ENCODE peak calls at places on chromosomes 2 and 18, in eight cellular contexts. O, B, I, E, T, Y, L and U are unnamed samples.
A peak's percentile ranks its signal among the peaks of the same experiment; 100 is the strongest.

GRCh38 chr2:104871566-104872033 is 17.7 kb downstream of the POU3F3 start:
- DNase-seq in O (no peak), B (no peak), I (no peak), E (no peak), T (no peak), Y (no peak), L (no peak), U (no peak)

GRCh38 chr18:78526923-78527775 is 452.5 kb upstream of the SALL3 start:
- DNase-seq in O (no peak), B (no peak), I (no peak), E (no peak), T (no peak), Y (no peak), L (no peak), U (no peak)

GRCh38 chr2:237488295-237488694 is 1.2 kb downstream of the MLPH start:
- DNase-seq in O (no peak), B (no peak), I (no peak), E (no peak), T (no peak), Y (peak; percentile 49), L (no peak), U (no peak)

GRCh38 chr2:212939777-212940531 is 211.5 kb downstream of the IKZF2 start:
- DNase-seq in O (no peak), B (peak; percentile 58), I (no peak), E (no peak), T (no peak), Y (peak; percentile 59), L (no peak), U (no peak)

GRCh38 chr2:146814971-146815370 is 1029.9 kb upstream of the ACVR2A start:
- DNase-seq in O (no peak), B (peak; percentile 60), I (no peak), E (no peak), T (no peak), Y (no peak), L (no peak), U (no peak)

GRCh38 chr2:114919985-114920384 is 477.5 kb downstream of the DPP10 start:
- DNase-seq in O (no peak), B (no peak), I (no peak), E (no peak), T (no peak), Y (no peak), L (no peak), U (no peak)

GRCh38 chr2:219480004-219480403 is 18.7 kb upstream of the GMPPA start:
- DNase-seq in O (no peak), B (no peak), I (no peak), E (no peak), T (no peak), Y (no peak), L (no peak), U (no peak)

GRCh38 chr18:49920731-49921130 is 107.4 kb upstream of the ACAA2 start:
- DNase-seq in O (no peak), B (peak; percentile 33), I (no peak), E (no peak), T (peak; percentile 85), Y (peak; percentile 36), L (no peak), U (no peak)

GRCh38 chr2:20071397-20072383 is 20.3 kb upstream of the LAPTM4A start:
- DNase-seq in O (no peak), B (peak; percentile 86), I (peak; percentile 97), E (peak; percentile 99), T (peak; percentile 88), Y (peak; percentile 87), L (peak; percentile 95), U (peak; percentile 85)

GRCh38 chr2:160646684-160647444 is 153.3 kb upstream of the RBMS1 start:
- DNase-seq in O (no peak), B (peak; percentile 95), I (no peak), E (no peak), T (no peak), Y (peak; percentile 73), L (no peak), U (no peak)

GRCh38 chr2:181058378-181059269 is 78.2 kb downstream of the UBE2E3 start:
- DNase-seq in O (peak; percentile 62), B (peak; percentile 31), I (no peak), E (peak; percentile 56), T (no peak), Y (no peak), L (peak; percentile 37), U (no peak)

GRCh38 chr2:229176136-229176535 is 95.0 kb downstream of the PID1 start:
- DNase-seq in O (no peak), B (no peak), I (no peak), E (no peak), T (no peak), Y (no peak), L (no peak), U (no peak)

GRCh38 chr2:160397530-160397865 is 96.1 kb downstream of the RBMS1 start:
- DNase-seq in O (no peak), B (no peak), I (no peak), E (no peak), T (peak; percentile 61), Y (no peak), L (peak; percentile 70), U (no peak)

GRCh38 chr2:40746150-40746549 is 294.3 kb upstream of the SLC8A1 start:
- DNase-seq in O (peak; percentile 27), B (no peak), I (no peak), E (no peak), T (no peak), Y (no peak), L (no peak), U (no peak)

GRCh38 chr2:96637385-96638143 is 548 bp downstream of the KANSL3 start:
- DNase-seq in O (peak; percentile 66), B (peak; percentile 83), I (peak; percentile 48), E (peak; percentile 89), T (peak; percentile 87), Y (peak; percentile 85), L (peak; percentile 97), U (peak; percentile 95)

GRCh38 chr18:56112984-56113383 is 525.0 kb upstream of the TCF4 start:
- DNase-seq in O (no peak), B (no peak), I (no peak), E (no peak), T (no peak), Y (no peak), L (no peak), U (no peak)

GRCh38 chr18:50649821-50650220 is 89.9 kb downstream of the MAPK4 start:
- DNase-seq in O (no peak), B (peak; percentile 72), I (no peak), E (no peak), T (peak; percentile 37), Y (peak; percentile 94), L (peak; percentile 22), U (peak; percentile 95)

GRCh38 chr2:190219186-190219585 is 100.4 kb downstream of the HIBCH start:
- DNase-seq in O (no peak), B (no peak), I (no peak), E (no peak), T (no peak), Y (no peak), L (no peak), U (no peak)

DNA sequence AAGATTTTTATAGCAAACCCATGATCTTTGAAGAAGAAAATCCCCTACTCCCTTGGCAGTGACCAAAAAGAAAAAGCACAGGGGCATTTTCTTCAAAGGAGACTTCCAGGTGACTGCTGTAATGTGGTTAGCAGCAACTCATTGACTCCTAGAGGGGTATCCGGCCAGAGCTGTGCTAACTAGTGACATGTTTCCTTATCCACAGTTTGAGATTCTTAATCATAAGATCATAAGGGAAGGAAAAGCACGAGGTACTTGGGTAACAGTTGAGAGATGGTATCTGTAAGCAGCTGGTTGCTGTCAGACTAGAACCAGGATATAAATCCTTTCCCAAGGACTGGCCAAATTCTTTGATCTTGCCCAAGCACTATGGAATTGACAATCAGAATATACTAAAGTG is 124.7 kb downstream of the MREG start:
- DNase-seq in O (no peak), B (no peak), I (no peak), E (no peak), T (peak; percentile 22), Y (no peak), L (no peak), U (no peak)
- H3K27ac ChIP-seq in O (no peak overlapping the region), B (no peak overlapping the region), I (no peak overlapping the region), E (no peak overlapping the region), T (no peak overlapping the region), Y (no peak overlapping the region), L (no peak overlapping the region), U (peak overlapping the region; percentile 20)

DNA sequence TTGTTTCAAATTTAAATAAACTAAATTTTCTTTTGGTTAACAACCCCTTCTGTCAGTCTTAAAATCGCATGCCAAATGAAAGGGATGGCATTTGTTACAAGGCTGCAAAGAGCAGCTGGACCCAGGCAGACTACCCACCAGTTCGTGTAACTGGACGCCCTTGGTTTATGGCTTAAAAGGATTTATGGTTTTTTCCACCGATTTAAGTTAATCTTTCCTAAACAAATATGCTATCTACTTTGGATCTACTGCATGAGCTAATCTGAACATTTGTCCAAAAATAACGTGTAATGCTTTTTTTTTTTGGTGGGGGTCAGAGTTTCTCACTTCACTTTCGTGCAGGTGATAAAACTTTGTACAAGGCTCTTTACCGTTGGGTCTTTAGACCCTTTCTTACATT is 62.9 kb downstream of the DIS3L2 start:
- DNase-seq in O (no peak), B (no peak), I (no peak), E (no peak), T (no peak), Y (no peak), L (no peak), U (no peak)
- H3K27ac ChIP-seq in O (no peak overlapping the region), B (no peak overlapping the region), I (no peak overlapping the region), E (no peak overlapping the region), T (no peak overlapping the region), Y (no peak overlapping the region), L (no peak overlapping the region), U (no peak overlapping the region)

DNA sequence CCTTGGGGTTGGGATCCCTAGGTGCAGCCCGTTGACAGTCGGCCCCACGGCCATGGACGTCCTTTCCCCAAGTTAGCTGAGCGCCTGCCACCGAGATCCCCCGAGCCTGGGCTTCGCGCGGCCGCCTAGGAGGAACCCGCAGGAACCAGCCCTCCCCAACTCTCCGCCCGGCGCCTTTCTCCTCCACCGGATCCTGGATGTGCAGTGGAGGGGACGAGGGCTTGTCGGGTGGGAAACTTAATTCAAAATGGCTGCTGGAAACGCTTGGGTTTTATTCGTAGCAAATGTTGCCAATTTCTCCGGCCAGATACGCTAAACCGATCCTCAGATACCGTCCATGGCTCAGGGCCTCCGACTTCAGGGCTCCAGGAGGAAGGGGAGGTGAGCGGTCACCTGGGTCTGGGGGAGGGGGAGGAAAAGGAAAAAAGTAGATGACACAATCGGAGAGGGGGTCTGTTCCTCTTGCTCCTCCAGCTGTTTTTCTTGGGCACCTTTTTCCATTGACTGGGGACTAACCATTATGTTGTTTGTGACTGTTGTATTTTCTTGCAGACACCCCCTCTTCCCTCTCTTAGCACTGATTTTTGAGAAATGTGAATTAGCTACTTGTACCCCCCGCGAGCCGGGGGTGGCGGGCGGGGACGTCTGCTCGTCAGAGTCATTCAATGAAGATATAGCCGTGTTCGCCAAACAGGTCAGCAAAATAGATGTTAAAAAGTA is 4.5 kb downstream of the MEIS1 start:
- DNase-seq in O (no peak), B (no peak), I (no peak), E (peak; percentile 41), T (no peak), Y (no peak), L (peak; percentile 62), U (peak; percentile 64)
- H3K27ac ChIP-seq in O (no peak overlapping the region), B (no peak overlapping the region), I (peak overlapping the region; percentile 95), E (peak overlapping the region; percentile 93), T (peak overlapping the region; percentile 86), Y (peak overlapping the region; percentile 21), L (peak overlapping the region; percentile 84), U (peak overlapping the region; percentile 99)

DNA sequence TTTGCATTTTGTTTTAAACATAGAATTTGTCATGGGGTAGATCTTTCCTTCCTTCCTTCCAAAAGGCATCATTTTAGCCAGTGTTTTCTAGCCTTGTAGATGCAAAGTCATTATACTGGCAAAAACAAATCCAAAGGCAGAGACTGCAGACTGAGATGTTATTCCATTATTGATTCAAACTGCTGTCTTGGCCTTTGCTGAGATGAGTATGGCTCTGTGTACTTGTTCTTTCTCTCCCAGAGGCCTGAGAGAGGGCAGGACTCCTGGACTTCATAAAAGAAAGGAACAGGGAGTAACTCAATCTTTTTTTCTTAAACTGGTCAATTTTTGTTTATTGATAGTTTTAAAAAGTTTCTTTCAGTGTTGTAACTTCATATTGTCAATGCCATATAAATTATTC is 215.1 kb downstream of the RND3 start:
- DNase-seq in O (no peak), B (no peak), I (no peak), E (no peak), T (no peak), Y (no peak), L (peak; percentile 24), U (no peak)
- H3K27ac ChIP-seq in O (no peak overlapping the region), B (peak overlapping the region; percentile 71), I (peak overlapping the region; percentile 55), E (peak overlapping the region; percentile 2), T (no peak overlapping the region), Y (no peak overlapping the region), L (peak overlapping the region; percentile 59), U (peak overlapping the region; percentile 34)